ENCODE peak calls at places on chromosomes 3 and 15, in eight cellular contexts. Z, M, G, A, X, K, H and T are unnamed samples.

GRCh38 chr15:79332824-79333510 is 22.1 kb downstream of the TMED3 start:
- DNase-seq in G (no peak), M (no peak), H (no peak), Z (no peak), K (no peak), X (no peak), A (no peak), T (no peak)

GRCh38 chr3:183555541-183556081 is at the start of gene KLHL6:
- DNase-seq in Z (peak; percentile 64), A (no peak), M (peak; percentile 46), G (no peak), X (no peak), K (no peak), H (no peak), T (no peak)

GRCh38 chr15:65373163-65373651 is 4.6 kb downstream of the IGDCC3 start:
- DNase-seq in G (no peak), K (no peak), H (no peak), Z (no peak), X (no peak), M (no peak), A (no peak), T (no peak)

GRCh38 chr15:52217186-52217585 is 26.0 kb upstream of the GNB5 start:
- DNase-seq in H (peak; percentile 73), M (no peak), K (no peak), G (no peak), A (no peak), Z (no peak), X (no peak), T (no peak)

GRCh38 chr15:60918234-60918964 is 310.7 kb downstream of the RORA start:
- DNase-seq in Z (no peak), K (no peak), G (no peak), M (no peak), A (no peak), X (no peak), H (no peak), T (no peak)

GRCh38 chr3:195877767-195878423 is 30.5 kb downstream of the TNK2 start:
- DNase-seq in K (no peak), A (no peak), M (no peak), G (no peak), Z (no peak), X (no peak), H (no peak), T (no peak)

GRCh38 chr3:59766165-59766872 is 716.5 kb upstream of the CFAP20DC start:
- DNase-seq in M (no peak), A (peak; percentile 89), Z (no peak), H (no peak), G (peak; percentile 55), X (no peak), K (no peak), T (no peak)

GRCh38 chr3:53999725-54000124 is 108.1 kb upstream of the SELENOK start:
- DNase-seq in A (no peak), G (no peak), Z (no peak), M (no peak), X (no peak), H (no peak), K (no peak), T (no peak)

GRCh38 chr3:49616061-49616460 is 58.1 kb upstream of the APEH start:
- DNase-seq in X (no peak), M (no peak), G (no peak), K (no peak), Z (no peak), H (no peak), A (no peak), T (no peak)

GRCh38 chr15:50134524-50135024 is 15.5 kb upstream of the ATP8B4 start:
- DNase-seq in G (peak; percentile 91), X (peak; percentile 95), A (peak; percentile 25), Z (no peak), M (no peak), H (no peak), K (no peak), T (no peak)

GRCh38 chr15:80911821-80912220 is 77.8 kb downstream of the MESD start:
- DNase-seq in G (no peak), Z (no peak), A (no peak), X (no peak), H (no peak), M (no peak), K (no peak), T (no peak)

GRCh38 chr15:31147456-31147855 is 45.9 kb upstream of the TRPM1 start:
- DNase-seq in Z (no peak), A (no peak), G (no peak), H (no peak), K (no peak), X (no peak), M (no peak), T (no peak)

GRCh38 chr15:41832875-41833274 is 5.0 kb downstream of the JMJD7 start:
- DNase-seq in Z (no peak), H (no peak), M (no peak), G (no peak), K (no peak), X (no peak), A (no peak), T (no peak)

GRCh38 chr3:23576379-23576959 is 229.3 kb upstream of the UBE2E1 start:
- DNase-seq in G (no peak), K (no peak), Z (no peak), M (no peak), H (no peak), X (no peak), A (no peak), T (no peak)

GRCh38 chr15:57213783-57214366 is 162.4 kb upstream of the CGNL1 start:
- DNase-seq in Z (no peak), K (no peak), A (no peak), M (no peak), H (no peak), X (peak; percentile 84), G (peak; percentile 56), T (no peak)

GRCh38 chr15:62569460-62570404 is 404.6 kb upstream of the C2CD4B start:
- DNase-seq in M (peak; percentile 64), H (no peak), Z (peak; percentile 89), X (peak; percentile 76), A (peak; percentile 91), K (no peak), G (peak; percentile 90), T (no peak)

GRCh38 chr15:81418891-81419290 is 44.9 kb upstream of the TMC3 start:
- DNase-seq in Z (no peak), X (peak; percentile 22), H (no peak), G (no peak), K (no peak), M (no peak), A (no peak), T (no peak)

GRCh38 chr15:28978011-28978378 is 92.2 kb downstream of the APBA2 start:
- DNase-seq in K (no peak), M (no peak), A (no peak), X (no peak), G (no peak), H (peak; percentile 73), Z (peak; percentile 44), T (no peak)

GRCh38 chr3:163368168-163368567 is 1710.1 kb downstream of the SI start:
- DNase-seq in M (no peak), X (peak; percentile 31), G (no peak), K (no peak), Z (no peak), A (no peak), H (no peak), T (no peak)

DNA sequence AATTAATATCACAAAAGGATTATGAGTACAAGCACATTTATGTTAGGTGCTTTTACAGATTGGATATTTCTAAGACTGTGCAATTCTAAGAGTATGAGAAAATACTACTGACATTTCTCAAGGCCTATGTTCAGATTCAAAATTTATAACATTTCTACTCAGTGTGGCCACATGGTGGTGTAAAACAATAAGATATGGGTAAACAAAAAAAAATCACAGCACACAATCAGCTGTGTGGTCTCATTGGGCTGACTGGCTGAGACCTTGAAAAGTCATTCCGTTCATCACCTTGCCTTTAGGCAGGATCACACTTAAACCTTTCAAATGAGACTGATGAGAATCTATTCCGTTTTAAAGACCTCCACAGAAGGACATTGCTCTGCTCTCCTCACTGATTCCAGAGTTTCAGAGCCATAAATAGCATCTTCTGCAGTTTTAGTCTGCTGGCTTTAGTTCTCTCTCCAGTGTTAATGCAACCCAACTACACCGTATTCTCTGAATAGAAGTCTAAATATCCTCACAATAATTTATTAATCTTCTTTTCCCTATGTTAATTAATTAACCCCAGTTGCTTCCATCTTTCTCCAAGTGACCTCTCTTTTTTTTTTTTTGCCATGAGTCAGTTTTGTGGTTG is 158.2 kb downstream of the SPATA16 start:
- DNase-seq in Z (no peak), G (no peak), K (no peak), X (peak; percentile 23), A (no peak), M (no peak), H (no peak), T (no peak)
- TF ChIP-seq CTCF in Z (no peak), G (peak; percentile 38), K (no peak), X (peak; percentile 26), A (no peak), M (peak; percentile 34), H (peak; percentile 23), T (peak; percentile 43)

GRCh38 chr3:28917895-28918294 is 363.0 kb upstream of the RBMS3 start:
- DNase-seq in K (no peak), Z (no peak), A (no peak), G (no peak), H (no peak), M (no peak), X (no peak), T (no peak)

GRCh38 chr3:28912120-28912885 is 368.6 kb upstream of the RBMS3 start:
- DNase-seq in Z (no peak), H (no peak), X (peak; percentile 41), M (no peak), A (no peak), K (no peak), G (peak; percentile 72), T (no peak)

GRCh38 chr3:28916713-28917499 is 364.0 kb upstream of the RBMS3 start:
- DNase-seq in X (peak; percentile 89), H (peak; percentile 85), Z (peak; percentile 83), A (peak; percentile 52), M (peak; percentile 54), K (peak; percentile 83), G (peak; percentile 25), T (no peak)

GRCh38 chr3:28915711-28916481 is 365.0 kb upstream of the RBMS3 start:
- DNase-seq in X (peak; percentile 81), M (no peak), H (no peak), K (peak; percentile 61), Z (no peak), A (peak; percentile 22), G (peak; percentile 46), T (no peak)
- TF ChIP-seq CTCF in X (peak; percentile 23), M (no peak), H (peak; percentile 54), K (no peak), Z (no peak), A (peak; percentile 19), G (no peak), T (no peak)

GRCh38 chr3:64651286-64651685 is 36.5 kb downstream of the ADAMTS9 start:
- DNase-seq in X (peak; percentile 19), G (no peak), M (no peak), A (no peak), Z (no peak), K (no peak), H (no peak), T (no peak)
- TF ChIP-seq CTCF in X (peak; percentile 19), G (no peak), M (peak; percentile 40), A (no peak), Z (no peak), K (peak; percentile 15), H (no peak), T (no peak)

DNA sequence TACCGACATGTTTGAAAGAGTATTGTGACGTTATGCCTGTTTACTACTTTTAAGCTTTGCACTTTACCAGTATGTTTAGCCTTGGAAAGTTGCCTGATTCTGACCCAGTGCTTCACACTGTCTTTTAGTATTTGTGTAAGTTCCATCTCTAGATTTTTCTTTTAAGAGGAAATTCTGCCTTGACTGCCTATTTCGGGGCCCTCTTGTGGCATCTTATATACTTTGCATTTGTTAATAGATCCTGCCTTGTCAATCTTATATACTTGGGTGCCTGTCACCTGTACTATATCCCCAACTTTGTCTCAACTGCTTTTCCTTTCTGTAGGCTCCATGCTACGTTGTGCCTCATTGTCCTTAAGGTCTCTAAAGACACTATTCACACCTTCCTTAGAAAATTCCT is 244.6 kb downstream of the STXBP5L start:
- DNase-seq in A (no peak), Z (no peak), M (no peak), K (no peak), H (no peak), X (peak; percentile 5), G (peak; percentile 35), T (no peak)
- TF ChIP-seq CTCF in A (no peak), Z (no peak), M (no peak), K (no peak), H (peak; percentile 35), X (peak; percentile 3), G (peak; percentile 74), T (peak; percentile 60)